ENCODE peak calls at places on chromosomes 1 and 21, in eight cellular contexts. One of them, this sample, is unnamed.

GRCh38 chr1:99603699-99604595 is 42.0 kb upstream of the PALMD start:
- DNase-seq in ureter: no peak
- DNase-seq in stimulated activated CD4-positive, alpha-beta T cell treated with anti-CD3 and anti-CD28 coated beads, Interleukin-4, amount 100 ng/mL, for 48 hours: no peak
- DNase-seq in endothelial cell: no peak
- DNase-seq in LoVo: no peak
- DNase-seq in hepatocyte: no peak
- DNase-seq in Karpas-422: no peak
- DNase-seq in RPMI8226: no peak
- DNase-seq in this sample: no peak

GRCh38 chr1:179251675-179252074 is 22.2 kb upstream of the ABL2 start:
- DNase-seq in ureter: no peak
- DNase-seq in stimulated activated CD4-positive, alpha-beta T cell treated with anti-CD3 and anti-CD28 coated beads, Interleukin-4, amount 100 ng/mL, for 48 hours: no peak
- DNase-seq in endothelial cell: no peak
- DNase-seq in LoVo: peak
- DNase-seq in hepatocyte: peak
- DNase-seq in Karpas-422: no peak
- DNase-seq in RPMI8226: no peak
- DNase-seq in this sample: peak

GRCh38 chr21:15729346-15729673 is 472 bp upstream of the USP25 start:
- DNase-seq in ureter: no peak
- DNase-seq in stimulated activated CD4-positive, alpha-beta T cell treated with anti-CD3 and anti-CD28 coated beads, Interleukin-4, amount 100 ng/mL, for 48 hours: no peak
- DNase-seq in endothelial cell: no peak
- DNase-seq in LoVo: no peak
- DNase-seq in hepatocyte: no peak
- DNase-seq in Karpas-422: no peak
- DNase-seq in RPMI8226: no peak
- DNase-seq in this sample: no peak

GRCh38 chr1:243718893-243719292 is 131.2 kb downstream of the AKT3 start:
- DNase-seq in ureter: no peak
- DNase-seq in stimulated activated CD4-positive, alpha-beta T cell treated with anti-CD3 and anti-CD28 coated beads, Interleukin-4, amount 100 ng/mL, for 48 hours: no peak
- DNase-seq in endothelial cell: no peak
- DNase-seq in LoVo: no peak
- DNase-seq in hepatocyte: no peak
- DNase-seq in Karpas-422: no peak
- DNase-seq in RPMI8226: no peak
- DNase-seq in this sample: no peak

GRCh38 chr1:18182518-18183160 is 75.0 kb downstream of the IGSF21 start:
- DNase-seq in ureter: peak
- DNase-seq in stimulated activated CD4-positive, alpha-beta T cell treated with anti-CD3 and anti-CD28 coated beads, Interleukin-4, amount 100 ng/mL, for 48 hours: no peak
- DNase-seq in endothelial cell: peak
- DNase-seq in LoVo: no peak
- DNase-seq in hepatocyte: peak
- DNase-seq in Karpas-422: no peak
- DNase-seq in RPMI8226: peak
- DNase-seq in this sample: no peak

GRCh38 chr1:71861022-71861421 is 421.3 kb downstream of the NEGR1 start:
- DNase-seq in ureter: no peak
- DNase-seq in stimulated activated CD4-positive, alpha-beta T cell treated with anti-CD3 and anti-CD28 coated beads, Interleukin-4, amount 100 ng/mL, for 48 hours: no peak
- DNase-seq in endothelial cell: no peak
- DNase-seq in LoVo: no peak
- DNase-seq in hepatocyte: no peak
- DNase-seq in Karpas-422: no peak
- DNase-seq in RPMI8226: no peak
- DNase-seq in this sample: no peak

GRCh38 chr21:35467536-35467935 is 418.4 kb upstream of the RUNX1 start:
- DNase-seq in ureter: no peak
- DNase-seq in stimulated activated CD4-positive, alpha-beta T cell treated with anti-CD3 and anti-CD28 coated beads, Interleukin-4, amount 100 ng/mL, for 48 hours: no peak
- DNase-seq in endothelial cell: no peak
- DNase-seq in LoVo: no peak
- DNase-seq in hepatocyte: no peak
- DNase-seq in Karpas-422: no peak
- DNase-seq in RPMI8226: no peak
- DNase-seq in this sample: no peak

GRCh38 chr1:219066631-219067349 is 106.9 kb upstream of the LYPLAL1 start:
- DNase-seq in ureter: no peak
- DNase-seq in stimulated activated CD4-positive, alpha-beta T cell treated with anti-CD3 and anti-CD28 coated beads, Interleukin-4, amount 100 ng/mL, for 48 hours: no peak
- DNase-seq in endothelial cell: no peak
- DNase-seq in LoVo: peak
- DNase-seq in hepatocyte: peak
- DNase-seq in Karpas-422: peak
- DNase-seq in RPMI8226: no peak
- DNase-seq in this sample: no peak

GRCh38 chr1:183821309-183822080 is 16.6 kb downstream of the RGL1 start:
- DNase-seq in ureter: no peak
- DNase-seq in stimulated activated CD4-positive, alpha-beta T cell treated with anti-CD3 and anti-CD28 coated beads, Interleukin-4, amount 100 ng/mL, for 48 hours: no peak
- DNase-seq in endothelial cell: no peak
- DNase-seq in LoVo: no peak
- DNase-seq in hepatocyte: no peak
- DNase-seq in Karpas-422: no peak
- DNase-seq in RPMI8226: no peak
- DNase-seq in this sample: no peak

GRCh38 chr1:243549108-243549507 is 293.3 kb downstream of the SDCCAG8 start:
- DNase-seq in ureter: no peak
- DNase-seq in stimulated activated CD4-positive, alpha-beta T cell treated with anti-CD3 and anti-CD28 coated beads, Interleukin-4, amount 100 ng/mL, for 48 hours: no peak
- DNase-seq in endothelial cell: no peak
- DNase-seq in LoVo: no peak
- DNase-seq in hepatocyte: no peak
- DNase-seq in Karpas-422: no peak
- DNase-seq in RPMI8226: no peak
- DNase-seq in this sample: no peak

GRCh38 chr1:109765896-109766615 is 2.3 kb upstream of the EPS8L3 start:
- DNase-seq in ureter: peak
- DNase-seq in stimulated activated CD4-positive, alpha-beta T cell treated with anti-CD3 and anti-CD28 coated beads, Interleukin-4, amount 100 ng/mL, for 48 hours: no peak
- DNase-seq in endothelial cell: no peak
- DNase-seq in LoVo: peak
- DNase-seq in hepatocyte: peak
- DNase-seq in Karpas-422: no peak
- DNase-seq in RPMI8226: no peak
- DNase-seq in this sample: no peak

GRCh38 chr1:230977781-230978490 is 725 bp downstream of the TTC13 start:
- DNase-seq in ureter: no peak
- DNase-seq in stimulated activated CD4-positive, alpha-beta T cell treated with anti-CD3 and anti-CD28 coated beads, Interleukin-4, amount 100 ng/mL, for 48 hours: peak
- DNase-seq in endothelial cell: peak
- DNase-seq in LoVo: peak
- DNase-seq in hepatocyte: peak
- DNase-seq in Karpas-422: peak
- DNase-seq in RPMI8226: peak
- DNase-seq in this sample: peak